ENCODE peak calls at places on chromosomes 13 and 19, in ten cellular contexts. B is colonic mucosa; Q is aorta; Y is lower leg skin; J is epithelial cell of proximal tubule; R is fibroblast of the aortic adventitia; G is esophagus squamous epithelium; H is keratinocyte; D is mucosa of descending colon; S is CD8-positive, alpha-beta memory T cell. I is an unnamed sample.

GRCh38 chr13:88586263-88586662 is 915.1 kb downstream of the SLITRK5 start:
- DNase-seq in H (no peak), R (no peak), S (no peak), J (no peak), Y (no peak), B (no peak), Q (no peak), G (no peak), D (no peak), I (peak; percentile 55)

GRCh38 chr19:35715981-35716734 is 1.6 kb upstream of the KMT2B start:
- DNase-seq in G (no peak), B (peak; percentile 73), S (no peak), Y (peak; percentile 92), D (peak; percentile 82), Q (no peak), J (no peak), R (no peak), H (no peak), I (no peak)

GRCh38 chr13:113061796-113062425 is 43.7 kb upstream of the F7 start:
- DNase-seq in H (no peak), S (peak; percentile 18), B (no peak), Q (peak; percentile 34), J (no peak), G (no peak), D (peak; percentile 19), Y (no peak), R (no peak), I (no peak)

GRCh38 chr13:19633340-19634128 is at the start of gene MPHOSPH8:
- DNase-seq in D (peak; percentile 96), J (peak; percentile 56), Q (peak; percentile 95), S (peak; percentile 95), B (peak; percentile 95), R (peak; percentile 97), H (peak; percentile 55), G (peak; percentile 68), Y (peak; percentile 99), I (peak; percentile 86)

GRCh38 chr13:32048816-32049215 is 17.2 kb downstream of the FRY start:
- DNase-seq in R (no peak), S (no peak), J (no peak), Q (no peak), H (no peak), B (no peak), G (no peak), D (no peak), Y (no peak), I (no peak)

GRCh38 chr19:38455031-38455430 is 21.5 kb downstream of the RYR1 start:
- DNase-seq in D (no peak), B (no peak), H (no peak), J (no peak), S (no peak), Y (no peak), R (peak; percentile 16), Q (no peak), G (no peak), I (no peak)

GRCh38 chr13:42396501-42396900 is 124.5 kb downstream of the AKAP11 start:
- DNase-seq in R (no peak), G (no peak), Y (no peak), Q (no peak), D (peak; percentile 66), B (no peak), H (no peak), J (no peak), S (peak; percentile 65), I (no peak)

GRCh38 chr19:1000095-1000494 is at the start of gene GRIN3B:
- DNase-seq in R (peak; percentile 38), Y (no peak), G (no peak), J (no peak), D (peak; percentile 70), S (peak; percentile 70), Q (no peak), B (peak; percentile 65), H (no peak), I (no peak)

GRCh38 chr13:39884166-39884565 is 228.7 kb downstream of the COG6 start:
- DNase-seq in S (no peak), H (no peak), B (no peak), J (no peak), D (no peak), G (no peak), Q (no peak), Y (no peak), R (no peak), I (no peak)

GRCh38 chr13:41268764-41269163 is 5.4 kb upstream of the MTRF1 start:
- DNase-seq in S (no peak), R (no peak), J (no peak), B (no peak), D (no peak), Q (no peak), Y (no peak), G (no peak), H (no peak), I (no peak)

GRCh38 chr19:13953021-13953531 is 767 bp downstream of the DCAF15 start:
- DNase-seq in H (no peak), J (no peak), Q (no peak), R (peak; percentile 57), S (no peak), G (no peak), Y (peak; percentile 90), B (peak; percentile 80), D (peak; percentile 75), I (no peak)

GRCh38 chr13:44212633-44213387 is 160.8 kb upstream of the SERP2 start:
- DNase-seq in Q (no peak), J (no peak), B (no peak), H (no peak), S (no peak), G (no peak), R (peak; percentile 96), Y (no peak), D (no peak), I (no peak)

DNA sequence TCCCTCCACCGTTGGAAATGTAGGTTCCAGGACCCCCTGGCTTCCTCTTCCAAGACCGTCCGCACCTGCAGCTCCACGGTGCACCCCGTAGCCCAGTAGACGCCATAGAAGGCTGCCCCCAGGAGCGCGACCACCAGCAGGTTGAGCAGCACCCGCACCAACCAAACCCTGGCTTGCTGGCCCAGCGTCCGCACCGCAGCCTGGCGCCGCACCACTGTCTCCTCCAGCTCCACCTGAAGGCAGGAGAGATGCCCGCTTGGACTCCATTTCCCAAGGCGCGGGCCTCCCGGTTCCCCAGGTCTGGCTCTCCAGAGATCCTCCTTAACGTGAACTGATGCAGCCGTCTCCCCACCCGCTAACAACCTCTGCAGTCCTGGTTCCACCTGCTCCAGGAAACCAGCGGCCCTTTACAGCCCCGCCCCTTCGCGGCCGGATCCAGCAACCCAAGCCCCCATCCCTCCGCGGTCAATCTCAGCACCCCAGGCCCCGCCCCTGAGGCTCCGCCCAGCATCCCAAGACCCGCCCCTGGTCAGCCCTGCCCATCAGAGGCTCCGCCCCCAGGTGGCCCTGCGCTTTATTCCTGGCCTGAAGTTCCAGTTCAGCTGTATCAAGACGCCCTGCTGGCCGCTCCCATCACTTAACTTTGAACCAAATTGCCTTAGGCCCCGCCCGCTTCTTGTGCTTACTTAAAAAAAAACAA is 5.0 kb upstream of the LENG1 start:
- DNase-seq in H (no peak), J (no peak), G (no peak), D (peak; percentile 89), S (peak; percentile 65), B (peak; percentile 95), Y (peak; percentile 94), R (peak; percentile 27), Q (peak; percentile 86), I (no peak)
- H3K4me3 ChIP-seq in H (no peak overlapping the region), J (no peak overlapping the region), G (peak overlapping the region; percentile 43), D (no peak overlapping the region), S (no peak overlapping the region), B (no peak overlapping the region), Y (no peak overlapping the region), R (no peak overlapping the region), Q (no peak overlapping the region), I (no peak overlapping the region)

GRCh38 chr13:111202745-111203144 is 87.6 kb downstream of the ARHGEF7 start:
- DNase-seq in B (no peak), Q (no peak), H (no peak), R (peak; percentile 97), G (no peak), S (no peak), J (no peak), D (no peak), Y (no peak), I (no peak)

GRCh38 chr13:111204438-111205177 is 89.5 kb downstream of the ARHGEF7 start:
- DNase-seq in Q (peak; percentile 77), B (no peak), D (no peak), J (no peak), Y (peak; percentile 87), G (no peak), S (no peak), R (peak; percentile 81), H (no peak), I (no peak)

GRCh38 chr13:111206148-111206547 is 91.0 kb downstream of the ARHGEF7 start:
- DNase-seq in G (no peak), S (no peak), D (no peak), B (no peak), Y (no peak), R (no peak), H (no peak), J (no peak), Q (no peak), I (no peak)

GRCh38 chr13:111202149-111202548 is 87.0 kb downstream of the ARHGEF7 start:
- DNase-seq in Y (no peak), H (no peak), R (no peak), B (no peak), D (no peak), Q (no peak), S (no peak), J (no peak), G (no peak), I (no peak)

DNA sequence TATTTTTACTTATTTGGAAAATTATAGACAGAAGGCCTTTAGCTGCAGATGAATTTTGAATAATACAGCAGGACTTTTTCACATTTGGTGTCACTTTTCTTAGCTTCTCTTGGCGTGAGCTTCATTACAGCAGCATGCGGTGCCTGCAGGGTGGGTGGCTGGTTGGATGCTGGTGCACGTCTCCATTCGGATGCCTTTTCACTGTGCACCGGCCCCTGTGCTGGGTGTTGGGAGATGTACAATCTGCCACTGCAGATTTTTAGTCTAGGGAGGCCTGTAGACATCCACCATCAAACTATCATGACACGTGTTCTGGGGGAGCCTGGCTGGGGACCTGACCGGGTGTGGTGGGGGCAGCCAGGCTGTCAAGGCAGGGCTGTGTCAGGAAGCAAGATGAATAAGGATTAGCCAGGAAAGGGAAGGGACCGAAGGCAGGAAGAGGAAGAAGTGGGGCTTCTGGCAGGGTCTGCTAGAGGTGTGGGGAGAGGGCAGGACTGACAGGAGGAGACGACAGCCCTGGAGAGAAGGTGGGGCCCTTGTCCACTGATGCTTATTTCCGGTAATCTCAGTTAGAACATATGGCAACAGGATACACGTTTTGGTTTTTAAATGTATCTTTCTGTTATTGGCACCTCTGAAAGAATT is 88.8 kb downstream of the ARHGEF7 start:
- DNase-seq in S (no peak), G (no peak), B (no peak), Q (no peak), H (no peak), J (no peak), R (no peak), Y (no peak), D (no peak), I (no peak)
- H3K4me3 ChIP-seq in S (no peak overlapping the region), G (peak overlapping the region; percentile 39), B (no peak overlapping the region), Q (no peak overlapping the region), H (no peak overlapping the region), J (no peak overlapping the region), R (peak overlapping the region; percentile 58), Y (no peak overlapping the region), D (no peak overlapping the region), I (no peak overlapping the region)

GRCh38 chr19:47019431-47020041 is at the start of gene NPAS1:
- DNase-seq in G (no peak), Q (no peak), D (no peak), R (no peak), J (no peak), B (no peak), S (no peak), H (no peak), Y (no peak), I (no peak)
- H3K4me3 ChIP-seq in G (peak within 1 kb of the TSS; percentile 57), Q (peak within 1 kb of the TSS; percentile 3), D (no peak within 1 kb of the TSS), R (peak within 1 kb of the TSS; percentile 56), J (no peak within 1 kb of the TSS), B (no peak within 1 kb of the TSS), S (no peak within 1 kb of the TSS), H (no peak within 1 kb of the TSS), Y (no peak within 1 kb of the TSS), I (peak within 1 kb of the TSS; percentile 21)

GRCh38 chr19:57748029-57748428 is 1.4 kb downstream of the ZNF776 start:
- DNase-seq in Y (no peak), B (no peak), G (no peak), R (no peak), D (no peak), Q (no peak), S (no peak), H (no peak), J (no peak), I (no peak)
- H3K4me3 ChIP-seq in Y (no peak overlapping the region), B (no peak overlapping the region), G (peak overlapping the region; percentile 85), R (peak overlapping the region; percentile 98), D (no peak overlapping the region), Q (no peak overlapping the region), S (peak overlapping the region; percentile 99), H (peak overlapping the region; percentile 79), J (peak overlapping the region; percentile 91), I (peak overlapping the region; percentile 91)